ENCODE peak calls at places on chromosome 17, in seven cellular contexts. I, B, E, W, H, Q and G are unnamed samples.
A peak's percentile ranks its signal among the peaks of the same experiment; 100 is the strongest.

GRCh38 chr17:81056352-81056751 is 21.4 kb downstream of the BAIAP2 start:
- DNase-seq in W (no peak), E (no peak), I (no peak), B (no peak), Q (no peak), H (no peak), G (no peak)

GRCh38 chr17:77208217-77208808 is 67.5 kb downstream of the SEC14L1 start:
- DNase-seq in I (peak; percentile 40), B (peak; percentile 87), Q (no peak), W (no peak), E (no peak), H (no peak), G (no peak)

GRCh38 chr17:31758646-31759045 is 100.4 kb downstream of the COPRS start:
- DNase-seq in E (no peak), Q (no peak), H (no peak), B (no peak), W (no peak), I (no peak), G (no peak)

GRCh38 chr17:44828919-44829557 is 1.0 kb downstream of the GJC1 start:
- DNase-seq in W (no peak), Q (no peak), E (no peak), B (no peak), I (no peak), H (no peak), G (peak; percentile 37)

GRCh38 chr17:72249441-72249840 is 128.6 kb downstream of the SOX9 start:
- DNase-seq in Q (no peak), H (no peak), E (no peak), W (no peak), B (no peak), I (no peak), G (no peak)

GRCh38 chr17:43140396-43141332 is 15.5 kb upstream of the BRCA1 start:
- DNase-seq in E (no peak), W (peak; percentile 35), I (no peak), H (no peak), Q (no peak), B (no peak), G (peak; percentile 4)

GRCh38 chr17:64741038-64741641 is 79.0 kb upstream of the SMURF2 start:
- DNase-seq in H (no peak), B (peak; percentile 33), I (peak; percentile 59), W (no peak), Q (peak; percentile 64), E (no peak), G (no peak)

GRCh38 chr17:38601539-38602351 is 4.0 kb downstream of the SRCIN1 start:
- DNase-seq in I (no peak), W (no peak), E (no peak), H (no peak), Q (no peak), B (no peak), G (no peak)

GRCh38 chr17:65772989-65773388 is 211.5 kb upstream of the AXIN2 start:
- DNase-seq in E (no peak), B (no peak), W (no peak), H (no peak), I (no peak), Q (no peak), G (no peak)

DNA sequence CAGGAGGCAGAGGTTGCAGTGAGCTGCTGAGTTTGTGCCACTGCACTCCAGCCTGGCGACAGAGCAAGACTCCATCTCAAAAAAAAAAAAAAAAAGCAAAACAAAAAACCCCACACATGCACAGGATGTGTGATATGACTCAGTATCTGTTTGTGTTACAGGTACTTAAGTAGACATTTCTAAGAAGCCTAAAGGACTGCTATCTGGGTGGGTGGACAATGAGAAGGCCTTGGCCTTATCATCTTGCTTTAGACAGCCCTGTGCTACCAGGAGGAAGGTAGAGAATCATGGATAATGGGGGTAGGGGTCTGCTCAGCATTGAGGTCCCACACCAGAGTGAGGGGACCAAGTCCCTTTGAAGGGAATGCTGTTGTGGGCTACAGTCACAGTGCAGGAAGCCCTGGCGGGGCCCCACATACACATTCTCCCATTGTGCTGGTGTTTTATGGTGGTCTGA is 26.7 kb downstream of the PLD6 start:
- DNase-seq in B (no peak), E (no peak), H (no peak), Q (no peak), W (no peak), I (no peak), G (no peak)
- H3K4me1 ChIP-seq in B (no peaks in the 10 kb centered on the region), E (peaks cover 53% of the 10 kb centered on the region), H (no peaks in the 10 kb centered on the region), Q (peaks cover 3% of the 10 kb centered on the region), W (no peaks in the 10 kb centered on the region), I (peaks cover 20% of the 10 kb centered on the region), G (no peaks in the 10 kb centered on the region)

GRCh38 chr17:2710804-2711607 is 558 bp downstream of the CLUH start:
- DNase-seq in H (peak; percentile 89), B (no peak), W (peak; percentile 71), Q (peak; percentile 48), E (no peak), I (no peak), G (no peak)
- H3K4me1 ChIP-seq in H (no peaks in the 10 kb centered on the region), B (peaks cover 49% of the 10 kb centered on the region), W (no peaks in the 10 kb centered on the region), Q (peaks cover 31% of the 10 kb centered on the region), E (peaks cover 79% of the 10 kb centered on the region), I (peaks cover 50% of the 10 kb centered on the region), G (peaks cover 23% of the 10 kb centered on the region)

DNA sequence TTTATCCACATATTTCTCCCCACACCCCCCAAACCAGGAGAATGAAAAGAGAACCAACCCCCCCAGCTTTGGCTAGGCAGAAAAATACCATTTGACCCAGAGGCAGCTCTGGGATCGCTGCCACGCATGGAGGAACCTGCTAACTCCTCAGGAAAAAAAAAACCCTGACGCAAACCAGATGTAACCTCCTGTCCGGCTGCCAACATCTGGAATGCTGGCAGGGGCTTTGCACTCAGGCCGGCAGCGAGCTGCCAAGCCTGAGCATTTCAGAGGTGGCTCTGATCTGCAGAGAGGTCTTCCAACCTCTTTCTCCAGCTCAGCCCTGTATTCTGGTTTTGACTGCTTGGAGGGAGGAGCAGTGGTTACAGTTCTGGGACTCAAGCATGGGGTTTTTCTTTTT is 8.2 kb downstream of the IGFBP4 start:
- DNase-seq in I (peak; percentile 89), E (peak; percentile 87), Q (no peak), H (peak; percentile 93), B (peak; percentile 78), W (peak; percentile 96), G (peak; percentile 94)
- H3K4me1 ChIP-seq in I (peaks cover 74% of the 10 kb centered on the region), E (peaks cover 95% of the 10 kb centered on the region), Q (peaks cover 33% of the 10 kb centered on the region), H (no peaks in the 10 kb centered on the region), B (peaks cover 55% of the 10 kb centered on the region), W (no peaks in the 10 kb centered on the region), G (peaks cover 46% of the 10 kb centered on the region)

GRCh38 chr17:40063915-40064531 is 1.3 kb downstream of the THRA start:
- DNase-seq in I (no peak), W (no peak), E (no peak), H (no peak), Q (no peak), B (peak; percentile 64), G (no peak)

GRCh38 chr17:40065041-40065770 is 2.4 kb downstream of the THRA start:
- DNase-seq in Q (no peak), W (no peak), I (no peak), B (peak; percentile 62), E (peak; percentile 37), H (no peak), G (peak; percentile 52)

GRCh38 chr17:40068129-40068581 is 5.4 kb downstream of the THRA start:
- DNase-seq in I (no peak), H (no peak), E (no peak), W (peak; percentile 71), Q (no peak), B (no peak), G (peak; percentile 47)

GRCh38 chr17:40067710-40068109 is 4.9 kb downstream of the THRA start:
- DNase-seq in Q (no peak), E (no peak), H (no peak), I (no peak), W (no peak), B (no peak), G (no peak)

GRCh38 chr17:40065771-40066510 is 3.2 kb downstream of the THRA start:
- DNase-seq in H (no peak), B (no peak), Q (no peak), E (no peak), W (peak; percentile 73), I (no peak), G (no peak)
- H3K4me1 ChIP-seq in H (no peaks in the 10 kb centered on the region), B (peaks cover 71% of the 10 kb centered on the region), Q (peaks cover 44% of the 10 kb centered on the region), E (peaks cover 87% of the 10 kb centered on the region), W (no peaks in the 10 kb centered on the region), I (peaks cover 76% of the 10 kb centered on the region), G (peaks cover 36% of the 10 kb centered on the region)

DNA sequence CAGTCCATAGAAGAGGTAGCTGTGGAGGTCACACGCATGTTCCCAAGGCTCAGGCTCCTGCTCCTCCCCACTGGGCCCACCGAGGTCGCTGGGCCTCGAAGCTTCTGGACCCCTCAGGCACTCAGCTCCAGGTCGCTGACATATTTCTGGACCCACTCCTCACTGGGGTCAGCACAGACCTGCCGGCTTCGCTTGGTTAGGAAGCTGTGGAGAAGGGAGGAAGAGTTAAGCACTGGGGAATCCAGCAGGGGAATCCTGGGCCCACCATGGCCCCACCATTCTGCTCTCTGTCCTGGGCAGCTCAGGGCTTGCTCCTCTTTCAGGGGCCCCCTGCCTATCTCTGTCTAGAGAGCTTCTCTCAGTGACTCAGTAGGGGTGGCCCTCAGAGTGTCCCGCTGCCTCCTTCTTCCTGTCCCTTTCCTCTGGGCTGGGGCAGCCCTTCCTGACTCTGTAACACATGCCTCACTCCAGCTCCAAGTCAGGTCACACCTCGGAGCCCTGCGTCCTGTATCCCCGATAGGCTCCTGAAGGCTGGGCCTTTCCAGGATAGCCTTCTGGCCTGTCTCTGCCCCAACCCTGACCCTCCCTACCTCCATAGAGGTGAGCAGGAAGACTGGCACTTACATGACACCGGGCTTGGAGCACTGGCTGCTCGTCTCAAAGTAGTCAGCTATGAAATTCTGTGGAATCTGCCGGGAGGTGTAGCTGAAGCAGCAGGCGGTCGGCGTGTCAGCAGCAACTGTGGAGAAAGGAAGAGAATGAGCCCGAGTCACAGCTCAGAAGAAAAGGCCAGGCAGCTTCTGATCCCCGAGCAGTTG is 1.2 kb downstream of the CCL3 start:
- DNase-seq in I (no peak), B (no peak), W (no peak), H (no peak), E (no peak), Q (no peak), G (no peak)
- H3K4me1 ChIP-seq in I (no peaks in the 10 kb centered on the region), B (peaks cover 3% of the 10 kb centered on the region), W (no peaks in the 10 kb centered on the region), H (no peaks in the 10 kb centered on the region), E (no peaks in the 10 kb centered on the region), Q (peaks cover 3% of the 10 kb centered on the region), G (no peaks in the 10 kb centered on the region)